ENCODE peak calls at places on chromosomes 12 and 14, in ten cellular contexts. I is colonic mucosa; O is adrenal gland; C is ovary; F is CD4-positive, alpha-beta T cell; Z is endothelial cell of umbilical vein; K is IMR-90; P is K562; G is left lung; N is fibroblast of lung. V is an unnamed sample.

GRCh38 chr12:54993181-54993835 is 8.7 kb upstream of the TESPA1 start:
- DNase-seq in I (peak; percentile 50), F (peak; percentile 40), N (peak; percentile 68), O (peak; percentile 63), Z (peak; percentile 72), P (peak; percentile 68), C (no peak), K (peak; percentile 60), G (no peak), V (peak; percentile 14)

GRCh38 chr12:6180300-6181051 is 19.7 kb upstream of the CD9 start:
- DNase-seq in K (peak; percentile 86), Z (peak; percentile 91), F (no peak), G (peak; percentile 72), O (peak; percentile 73), N (peak; percentile 90), I (peak; percentile 59), P (no peak), C (peak; percentile 89), V (no peak)

GRCh38 chr12:65810036-65810435 is 14.2 kb upstream of the HMGA2 start:
- DNase-seq in C (no peak), N (peak; percentile 36), K (peak; percentile 37), I (no peak), Z (no peak), O (no peak), F (no peak), G (no peak), P (no peak), V (no peak)

GRCh38 chr12:12376636-12377448 is 20.0 kb downstream of the BORCS5 start:
- DNase-seq in Z (peak; percentile 73), O (peak; percentile 57), N (peak; percentile 90), C (no peak), F (peak; percentile 15), I (no peak), G (no peak), P (peak; percentile 50), K (peak; percentile 86), V (no peak)

GRCh38 chr12:26823391-26823790 is 9.6 kb downstream of the ITPR2 start:
- DNase-seq in N (peak; percentile 32), F (no peak), P (no peak), C (no peak), G (no peak), K (peak; percentile 51), O (no peak), I (no peak), Z (no peak), V (no peak)

GRCh38 chr14:103535081-103535890 is 6.3 kb downstream of the TRMT61A start:
- DNase-seq in P (no peak), G (no peak), I (no peak), O (peak; percentile 51), F (no peak), K (no peak), N (no peak), C (no peak), Z (no peak), V (no peak)

GRCh38 chr14:67599698-67600561 is at the start of gene PIGH:
- DNase-seq in C (peak; percentile 95), F (peak; percentile 87), G (peak; percentile 91), K (peak; percentile 80), O (peak; percentile 91), N (peak; percentile 83), I (peak; percentile 94), Z (peak; percentile 88), P (peak; percentile 90), V (peak; percentile 91)

GRCh38 chr12:115362319-115362976 is 678.5 kb upstream of the TBX3 start:
- DNase-seq in K (peak; percentile 28), N (peak; percentile 32), Z (no peak), O (peak; percentile 20), G (no peak), F (no peak), C (no peak), I (no peak), P (no peak), V (no peak)

GRCh38 chr12:67996347-67996746 is 7.1 kb downstream of the IFNG-AS1 start:
- DNase-seq in F (no peak), Z (no peak), I (no peak), G (no peak), K (no peak), O (no peak), P (no peak), C (no peak), N (no peak), V (no peak)

GRCh38 chr12:26152507-26153102 is 27.8 kb upstream of the BHLHE41 start:
- DNase-seq in K (no peak), G (no peak), F (no peak), C (no peak), O (no peak), Z (no peak), P (no peak), I (no peak), N (no peak), V (no peak)

GRCh38 chr12:14961466-14962155 is at the start of gene ARHGDIB:
- DNase-seq in F (peak; percentile 67), P (peak; percentile 14), N (no peak), C (no peak), G (no peak), I (peak; percentile 39), Z (peak; percentile 90), O (peak; percentile 33), K (no peak), V (peak; percentile 73)

GRCh38 chr12:124294686-124295315 is at the start of gene RFLNA:
- DNase-seq in Z (peak; percentile 42), G (no peak), O (no peak), C (peak; percentile 64), K (no peak), I (peak; percentile 49), F (no peak), N (no peak), P (no peak), V (no peak)

GRCh38 chr12:91990525-91990924 is 155.1 kb downstream of the BTG1 start:
- DNase-seq in P (no peak), I (no peak), F (no peak), O (no peak), K (peak; percentile 63), C (no peak), Z (peak; percentile 97), G (no peak), N (peak; percentile 29), V (no peak)

GRCh38 chr14:67313153-67313552 is 46.5 kb downstream of the ATP6V1D start:
- DNase-seq in I (no peak), F (no peak), Z (no peak), O (no peak), K (no peak), N (no peak), P (no peak), C (no peak), G (no peak), V (no peak)

GRCh38 chr12:49041036-49041880 is 19.3 kb downstream of the KMT2D start:
- DNase-seq in G (no peak), C (no peak), F (no peak), K (no peak), N (no peak), Z (no peak), O (no peak), I (no peak), P (no peak), V (no peak)

GRCh38 chr12:51077930-51078329 is 5.5 kb downstream of the CSRNP2 start:
- DNase-seq in O (no peak), Z (no peak), I (no peak), P (no peak), G (no peak), K (peak; percentile 46), F (no peak), N (peak; percentile 27), C (no peak), V (no peak)

DNA sequence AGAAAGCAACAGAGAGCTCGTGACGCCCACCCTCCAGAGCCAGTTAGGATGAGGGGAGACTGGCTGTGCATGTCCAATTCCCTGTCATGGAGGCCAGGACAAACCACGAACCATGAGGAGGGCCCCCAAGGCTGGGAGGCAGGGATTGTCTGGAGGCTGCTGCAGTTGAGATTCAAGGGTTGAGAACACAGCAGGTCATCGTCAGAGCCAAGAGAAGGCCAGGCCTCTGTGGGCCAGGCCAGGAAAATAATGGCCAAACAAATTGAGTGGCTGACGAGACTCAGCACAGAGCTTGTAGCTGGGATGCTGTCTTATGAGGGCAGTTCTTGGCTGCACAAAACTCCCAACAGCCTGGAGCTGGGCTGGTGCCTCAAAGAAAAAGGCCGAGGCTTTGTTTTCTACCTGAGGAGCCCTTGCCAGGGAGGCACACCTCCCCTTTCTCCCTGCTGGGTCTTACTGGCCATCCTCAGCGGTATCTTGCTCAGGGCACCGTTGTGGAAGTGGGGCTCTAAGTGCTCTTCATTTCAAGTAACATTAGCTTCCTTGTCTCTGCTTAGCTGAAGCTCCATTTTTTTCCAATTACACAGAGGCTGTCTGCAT is 665.9 kb downstream of the BCL11B start:
- DNase-seq in K (no peak), O (no peak), C (no peak), G (no peak), I (no peak), F (no peak), Z (no peak), P (no peak), N (no peak), V (no peak)
- H3K9me3 ChIP-seq in K (peaks cover 48% of the 10 kb centered on the region), O (no peaks in the 10 kb centered on the region), C (no peaks in the 10 kb centered on the region), G (no peaks in the 10 kb centered on the region), I (no peaks in the 10 kb centered on the region), F (no peaks in the 10 kb centered on the region), Z (peaks cover 6% of the 10 kb centered on the region), P (no peaks in the 10 kb centered on the region), N (no peaks in the 10 kb centered on the region), V (no peaks in the 10 kb centered on the region)

GRCh38 chr12:38137287-38137686 is 179.3 kb upstream of the ALG10B start:
- DNase-seq in F (no peak), I (no peak), O (no peak), G (no peak), C (no peak), P (no peak), N (no peak), Z (no peak), K (no peak), V (no peak)
- H3K9me3 ChIP-seq in F (no peaks in the 10 kb centered on the region), I (no peaks in the 10 kb centered on the region), O (no peaks in the 10 kb centered on the region), G (no peaks in the 10 kb centered on the region), C (no peaks in the 10 kb centered on the region), P (no peaks in the 10 kb centered on the region), N (no peaks in the 10 kb centered on the region), Z (no peaks in the 10 kb centered on the region), K (no peaks in the 10 kb centered on the region), V (no peaks in the 10 kb centered on the region)

DNA sequence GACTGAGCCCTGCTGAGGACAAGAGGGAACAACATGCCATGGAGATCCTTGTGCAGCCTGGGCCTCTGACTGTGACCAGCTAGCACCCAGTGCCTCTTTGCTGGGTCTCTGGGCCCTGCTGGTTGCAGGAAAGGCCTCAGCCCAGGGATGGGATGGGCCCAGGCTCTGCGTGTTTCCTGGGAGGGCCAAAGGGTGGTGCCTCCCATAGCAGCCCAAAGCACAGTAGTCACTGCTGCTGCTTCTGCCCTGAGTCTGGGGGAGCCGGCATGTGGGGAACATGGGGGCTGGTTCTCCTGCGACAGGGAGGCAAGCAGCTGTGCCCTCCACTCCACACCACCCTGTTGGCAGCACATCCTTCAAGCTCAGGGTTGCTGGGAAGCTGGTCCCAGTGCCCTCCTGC is 18.5 kb downstream of the ANHX start:
- DNase-seq in O (no peak), I (no peak), K (no peak), G (no peak), P (no peak), N (no peak), F (no peak), C (no peak), Z (no peak), V (no peak)
- H3K9me3 ChIP-seq in O (no peaks in the 10 kb centered on the region), I (no peaks in the 10 kb centered on the region), K (peaks cover 76% of the 10 kb centered on the region), G (no peaks in the 10 kb centered on the region), P (peaks cover 1% of the 10 kb centered on the region), N (no peaks in the 10 kb centered on the region), F (peaks cover 92% of the 10 kb centered on the region), C (peaks cover 3% of the 10 kb centered on the region), Z (no peaks in the 10 kb centered on the region), V (peaks cover 18% of the 10 kb centered on the region)

DNA sequence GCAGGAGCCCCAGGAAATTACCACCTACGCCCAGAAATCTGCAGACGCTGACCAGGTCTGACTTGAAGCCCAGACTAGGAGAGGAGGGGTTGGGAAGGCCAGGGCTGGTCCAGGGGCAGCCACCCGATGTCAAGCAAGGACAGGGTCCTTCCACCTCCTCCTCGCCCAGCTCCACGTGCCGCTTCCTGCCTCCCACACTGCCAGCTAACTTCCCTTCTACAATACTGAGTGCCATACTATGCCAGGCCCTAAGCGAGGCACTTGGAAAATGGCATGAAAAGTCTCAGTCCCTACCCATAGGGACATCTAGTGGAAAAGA is 71.7 kb downstream of the SETD3 start:
- DNase-seq in P (no peak), G (no peak), F (no peak), C (no peak), O (no peak), Z (no peak), N (no peak), I (no peak), K (no peak), V (no peak)
- H3K9me3 ChIP-seq in P (no peaks in the 10 kb centered on the region), G (no peaks in the 10 kb centered on the region), F (no peaks in the 10 kb centered on the region), C (no peaks in the 10 kb centered on the region), O (no peaks in the 10 kb centered on the region), Z (no peaks in the 10 kb centered on the region), N (no peaks in the 10 kb centered on the region), I (no peaks in the 10 kb centered on the region), K (no peaks in the 10 kb centered on the region), V (no peaks in the 10 kb centered on the region)